ENCODE peak calls at places on chromosome 18, in eight cellular contexts. X is mammary epithelial cell; B is thoracic aorta; Q is foreskin keratinocyte; H is ovary; E is stomach; K is body of pancreas; Y is CD8-positive, alpha-beta memory T cell. L is an unnamed sample.
A peak's percentile ranks its signal among the peaks of the same experiment; 100 is the strongest.

GRCh38 chr18:9838144-9838877 is 47.5 kb upstream of the TXNDC2 start:
- DNase-seq in Q (no peak), B (no peak), X (no peak), K (peak; percentile 42), E (no peak), Y (no peak), H (no peak), L (peak; percentile 95)

GRCh38 chr18:48229445-48230052 is 179.6 kb downstream of the ZBTB7C start:
- DNase-seq in B (no peak), Y (no peak), H (peak; percentile 46), Q (no peak), K (no peak), X (no peak), E (no peak), L (peak; percentile 67)

GRCh38 chr18:45775241-45775676 is 50.2 kb upstream of the SIGLEC15 start:
- DNase-seq in Y (no peak), X (no peak), H (peak; percentile 61), E (peak; percentile 77), B (peak; percentile 18), K (peak; percentile 66), Q (no peak), L (peak; percentile 91)

GRCh38 chr18:72700961-72701710 is 157.0 kb upstream of the CBLN2 start:
- DNase-seq in Y (no peak), Q (no peak), K (no peak), H (no peak), E (no peak), X (peak; percentile 14), B (no peak), L (no peak)

GRCh38 chr18:63819780-63820179 is 44.6 kb downstream of the SERPINB7 start:
- DNase-seq in B (no peak), Y (no peak), E (no peak), X (no peak), K (no peak), H (no peak), Q (no peak), L (no peak)

GRCh38 chr18:54905629-54906028 is 53.6 kb downstream of the CCDC68 start:
- DNase-seq in Y (no peak), B (no peak), H (no peak), E (no peak), X (no peak), Q (no peak), K (no peak), L (no peak)

GRCh38 chr18:25827961-25828561 is 262.4 kb downstream of the SS18 start:
- DNase-seq in Y (no peak), X (no peak), E (no peak), K (no peak), Q (no peak), B (no peak), H (no peak), L (peak; percentile 57)

GRCh38 chr18:56576826-56577573 is 61.4 kb downstream of the TXNL1 start:
- DNase-seq in E (no peak), Y (no peak), B (no peak), K (no peak), Q (no peak), X (no peak), H (no peak), L (peak; percentile 68)

GRCh38 chr18:79872852-79873444 is 75.2 kb downstream of the KCNG2 start:
- DNase-seq in K (no peak), B (no peak), X (no peak), Y (no peak), Q (no peak), H (no peak), E (no peak), L (peak; percentile 47)

DNA sequence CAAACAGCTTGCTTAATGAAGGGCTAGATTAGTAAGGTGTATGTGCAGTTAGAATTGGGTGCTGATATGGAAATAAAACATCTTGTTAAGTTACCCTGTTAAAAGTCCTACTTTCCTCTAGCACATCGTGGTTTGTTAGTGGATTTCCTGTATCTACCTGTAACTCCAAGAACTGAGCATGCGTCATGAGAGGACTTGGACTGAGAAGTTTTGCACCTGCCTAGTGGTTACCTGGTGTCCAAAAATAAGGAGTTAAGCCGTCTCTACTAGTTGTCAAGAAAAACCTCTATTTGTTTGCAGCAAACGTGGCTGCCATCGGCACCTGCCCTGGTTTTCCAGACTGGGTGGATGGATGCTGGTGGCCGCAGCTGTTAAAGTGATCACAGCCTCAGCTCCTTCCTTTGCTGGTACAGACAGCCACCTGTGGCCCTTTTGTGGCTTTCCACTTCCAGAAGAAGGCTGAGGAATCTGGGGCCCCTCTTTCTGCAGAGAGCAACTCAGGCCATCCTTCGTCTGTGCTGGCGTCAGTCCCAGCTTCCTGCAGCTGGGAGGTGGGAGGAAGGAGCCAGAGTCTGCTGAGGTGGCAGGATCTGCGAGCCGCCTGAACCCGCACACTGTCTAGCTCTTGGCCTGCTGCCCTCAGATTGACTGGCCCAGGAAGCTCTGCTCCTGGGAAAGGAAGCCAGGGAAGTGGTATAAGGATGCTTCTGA is 56.8 kb downstream of the CABLES1 start:
- DNase-seq in H (peak; percentile 83), K (peak; percentile 46), Y (no peak), B (no peak), X (peak; percentile 36), Q (no peak), E (peak; percentile 51), L (peak; percentile 34)
- H3K4me1 ChIP-seq in H (peaks cover 3% of the 10 kb centered on the region), K (no peaks in the 10 kb centered on the region), Y (no peaks in the 10 kb centered on the region), B (peaks cover 24% of the 10 kb centered on the region), X (peaks cover 16% of the 10 kb centered on the region), Q (peaks cover 6% of the 10 kb centered on the region), E (peaks cover 9% of the 10 kb centered on the region), L (peaks cover 4% of the 10 kb centered on the region)

DNA sequence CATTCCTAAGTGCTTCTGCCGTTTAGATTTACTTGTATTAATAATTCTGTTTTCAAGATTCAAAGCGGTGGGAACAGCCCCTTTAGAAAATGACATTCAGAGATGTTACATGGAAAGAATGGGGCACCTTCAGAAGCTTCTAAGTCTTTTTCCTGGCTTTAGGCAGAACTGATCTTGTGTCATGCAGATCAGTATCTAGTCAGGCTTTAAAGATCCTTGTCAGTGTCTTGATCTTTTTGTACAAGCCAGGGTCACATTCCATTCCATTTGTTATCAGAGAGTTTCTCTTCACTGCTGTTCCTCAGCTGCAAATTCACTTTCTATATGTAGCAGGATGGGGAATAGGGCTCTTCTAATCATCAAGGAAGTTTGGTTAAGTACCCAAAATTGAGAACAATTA is 275.3 kb downstream of the DCC start:
- DNase-seq in B (no peak), Y (no peak), K (no peak), X (no peak), Q (no peak), E (no peak), H (no peak), L (no peak)
- H3K27ac ChIP-seq in B (no peak overlapping the region), Y (no peak overlapping the region), K (no peak overlapping the region), X (no peak overlapping the region), Q (no peak overlapping the region), E (no peak overlapping the region), H (no peak overlapping the region), L (no peak overlapping the region)

GRCh38 chr18:812123-812672 is at the start of gene YES1:
- DNase-seq in Y (peak; percentile 74), K (peak; percentile 80), H (peak; percentile 80), E (peak; percentile 79), Q (peak; percentile 37), X (peak; percentile 78), B (peak; percentile 21), L (peak; percentile 94)
- H3K4me1 ChIP-seq in Y (peaks cover 48% of the 10 kb centered on the region), K (peaks cover 31% of the 10 kb centered on the region), H (peaks cover 4% of the 10 kb centered on the region), E (peaks cover 44% of the 10 kb centered on the region), Q (peaks cover 11% of the 10 kb centered on the region), X (peaks cover 6% of the 10 kb centered on the region), B (peaks cover 19% of the 10 kb centered on the region), L (no peaks in the 10 kb centered on the region)

GRCh38 chr18:75365837-75366236 is 61.7 kb downstream of the SMIM21 start:
- DNase-seq in B (no peak), X (no peak), Q (no peak), K (no peak), Y (no peak), E (no peak), H (no peak), L (no peak)
- H3K27ac ChIP-seq in B (no peak overlapping the region), X (no peak overlapping the region), Q (no peak overlapping the region), K (no peak overlapping the region), Y (no peak overlapping the region), E (no peak overlapping the region), H (no peak overlapping the region), L (no peak overlapping the region)

DNA sequence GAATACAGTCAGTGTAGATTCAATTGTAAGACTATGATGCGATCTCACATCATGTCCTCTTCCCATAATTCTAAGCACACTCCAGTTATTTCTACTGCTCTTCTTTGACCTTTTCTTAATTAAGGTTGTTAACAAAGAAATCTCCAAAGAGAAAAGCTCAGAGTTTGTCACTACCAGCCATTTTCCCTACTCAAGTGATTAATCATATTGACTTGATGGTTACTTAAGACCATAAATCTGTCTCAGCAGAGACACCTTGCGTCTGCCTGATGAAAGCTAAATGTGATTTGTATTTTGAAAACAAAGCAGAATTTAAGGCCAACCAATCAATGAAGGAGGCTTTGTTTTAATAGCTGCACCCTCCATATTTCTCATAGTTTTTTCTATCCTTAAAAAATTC is 130.3 kb downstream of the DTNA start:
- DNase-seq in Y (no peak), X (no peak), K (no peak), Q (no peak), E (no peak), H (no peak), B (no peak), L (no peak)
- H3K4me1 ChIP-seq in Y (no peaks in the 10 kb centered on the region), X (no peaks in the 10 kb centered on the region), K (no peaks in the 10 kb centered on the region), Q (no peaks in the 10 kb centered on the region), E (peaks cover 21% of the 10 kb centered on the region), H (peaks cover 7% of the 10 kb centered on the region), B (peaks cover 21% of the 10 kb centered on the region), L (no peaks in the 10 kb centered on the region)

GRCh38 chr18:2409906-2410305 is 161.4 kb downstream of the METTL4 start:
- DNase-seq in H (no peak), Q (no peak), X (peak; percentile 4), Y (no peak), K (no peak), B (no peak), E (no peak), L (no peak)

GRCh38 chr18:2402084-2402483 is 169.2 kb downstream of the METTL4 start:
- DNase-seq in X (no peak), Y (no peak), Q (no peak), E (no peak), K (no peak), B (no peak), H (no peak), L (no peak)

GRCh38 chr18:2410688-2411087 is 160.6 kb downstream of the METTL4 start:
- DNase-seq in E (no peak), Y (no peak), Q (peak; percentile 60), H (no peak), X (peak; percentile 76), B (no peak), K (no peak), L (no peak)

GRCh38 chr18:2411381-2411977 is 159.8 kb downstream of the METTL4 start:
- DNase-seq in K (no peak), B (no peak), E (no peak), Y (no peak), H (no peak), X (peak; percentile 76), Q (peak; percentile 52), L (no peak)

GRCh38 chr18:2406544-2406943 is 164.8 kb downstream of the METTL4 start:
- DNase-seq in H (no peak), B (no peak), K (no peak), Y (no peak), Q (no peak), X (no peak), E (no peak), L (no peak)
- H3K27ac ChIP-seq in H (no peak overlapping the region), B (no peak overlapping the region), K (no peak overlapping the region), Y (no peak overlapping the region), Q (no peak overlapping the region), X (no peak overlapping the region), E (no peak overlapping the region), L (no peak overlapping the region)